ENCODE peak calls at places on chromosome 14, in five cellular contexts. One of them, this sample, is unnamed. For H3K4me1, the result is how much of the 10 kb centered on the place peaks cover.

GRCh38 chr14:21385170-21385904 is 1.5 kb upstream of the SUPT16H start:
- DNase-seq in stomach: no peak
- DNase-seq in gastrocnemius medialis: no peak
- DNase-seq in transverse colon: no peak
- DNase-seq in A549: no peak
- DNase-seq in this sample: no peak

GRCh38 chr14:81033841-81034240 is 78.4 kb downstream of the TSHR start:
- DNase-seq in stomach: no peak
- DNase-seq in transverse colon: no peak
- DNase-seq in A549: no peak
- DNase-seq in gastrocnemius medialis: no peak
- DNase-seq in this sample: no peak

GRCh38 chr14:26794731-26795130 is 196.9 kb upstream of the NOVA1 start:
- DNase-seq in A549: no peak
- DNase-seq in stomach: no peak
- DNase-seq in gastrocnemius medialis: no peak
- DNase-seq in transverse colon: no peak
- DNase-seq in this sample: no peak

GRCh38 chr14:99212646-99213045 is 59.4 kb downstream of the BCL11B start:
- DNase-seq in transverse colon: no peak
- DNase-seq in A549: no peak
- DNase-seq in stomach: no peak
- DNase-seq in gastrocnemius medialis: no peak
- DNase-seq in this sample: no peak

GRCh38 chr14:91376547-91377477 is 40.8 kb downstream of the CCDC88C start:
- DNase-seq in transverse colon: no peak
- DNase-seq in A549: no peak
- DNase-seq in gastrocnemius medialis: no peak
- DNase-seq in stomach: no peak
- DNase-seq in this sample: no peak

GRCh38 chr14:67514203-67514607 is 18.9 kb upstream of the PLEKHH1 start:
- DNase-seq in A549: no peak
- DNase-seq in gastrocnemius medialis: no peak
- DNase-seq in stomach: no peak
- DNase-seq in transverse colon: peak
- DNase-seq in this sample: peak

GRCh38 chr14:99529899-99530298 is 48.7 kb downstream of the CCNK start:
- DNase-seq in A549: no peak
- DNase-seq in gastrocnemius medialis: no peak
- DNase-seq in stomach: no peak
- DNase-seq in transverse colon: no peak
- DNase-seq in this sample: no peak

GRCh38 chr14:95475540-95476240 is 40.8 kb downstream of the SYNE3 start:
- DNase-seq in A549: no peak
- DNase-seq in transverse colon: no peak
- DNase-seq in stomach: no peak
- DNase-seq in gastrocnemius medialis: no peak
- DNase-seq in this sample: no peak

GRCh38 chr14:96660135-96660534 is 137.0 kb upstream of the VRK1 start:
- DNase-seq in gastrocnemius medialis: no peak
- DNase-seq in A549: no peak
- DNase-seq in transverse colon: no peak
- DNase-seq in stomach: no peak
- DNase-seq in this sample: no peak

GRCh38 chr14:25803419-25804018 is 753.6 kb upstream of the STXBP6 start:
- DNase-seq in A549: no peak
- DNase-seq in gastrocnemius medialis: no peak
- DNase-seq in stomach: no peak
- DNase-seq in transverse colon: no peak
- DNase-seq in this sample: no peak

GRCh38 chr14:34009956-34010355 is 59.1 kb upstream of the EGLN3 start:
- DNase-seq in transverse colon: no peak
- DNase-seq in gastrocnemius medialis: no peak
- DNase-seq in stomach: no peak
- DNase-seq in A549: no peak
- DNase-seq in this sample: no peak

GRCh38 chr14:56963381-56963780 is 153.1 kb upstream of the OTX2 start:
- DNase-seq in A549: no peak
- DNase-seq in stomach: no peak
- DNase-seq in transverse colon: no peak
- DNase-seq in gastrocnemius medialis: no peak
- DNase-seq in this sample: no peak

GRCh38 chr14:72416892-72417291 is 477.0 kb downstream of the DPF3 start:
- DNase-seq in A549: peak
- DNase-seq in stomach: no peak
- DNase-seq in gastrocnemius medialis: no peak
- DNase-seq in transverse colon: peak
- DNase-seq in this sample: no peak

DNA sequence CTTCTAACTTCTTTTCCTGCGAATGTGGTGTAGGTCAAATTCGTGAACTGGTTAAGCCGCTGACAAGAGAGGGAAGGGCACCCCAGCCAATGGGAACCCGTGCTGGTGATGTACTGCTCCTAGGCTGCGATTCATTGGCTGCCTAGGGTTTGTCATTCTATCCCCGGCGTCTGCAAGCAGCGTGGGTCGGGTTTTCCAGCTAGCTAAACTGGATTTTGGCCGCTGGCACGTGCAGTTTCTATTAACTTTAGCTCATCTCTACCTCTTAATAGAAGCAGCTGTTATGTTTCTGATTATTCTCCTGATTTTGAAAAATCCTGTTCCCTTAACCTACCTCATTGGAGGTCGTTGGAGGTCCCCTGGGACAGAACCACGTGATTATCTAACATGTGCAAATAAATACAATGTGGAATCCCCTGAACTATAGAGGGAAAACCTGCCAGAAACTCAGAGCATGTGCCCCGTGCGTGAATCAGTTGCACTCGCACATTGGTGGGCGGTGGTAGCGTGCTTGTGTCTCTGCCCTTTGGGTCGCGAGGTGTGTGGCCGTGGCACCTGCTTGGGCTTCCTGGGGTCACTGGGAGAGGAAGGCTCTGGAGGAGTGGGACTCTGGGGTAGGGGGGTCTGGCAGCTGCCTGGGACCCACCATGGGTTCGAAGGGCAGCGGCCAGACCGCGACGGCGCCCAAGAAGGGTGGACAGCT is 876 bp upstream of the PPM1A start:
- DNase-seq in stomach: peak
- DNase-seq in transverse colon: peak
- DNase-seq in A549: peak
- DNase-seq in gastrocnemius medialis: peak
- DNase-seq in this sample: peak
- TF ChIP-seq POLR2A in stomach: no peak
- TF ChIP-seq POLR2A in transverse colon: peak
- TF ChIP-seq POLR2A in A549: no peak
- TF ChIP-seq POLR2A in gastrocnemius medialis: peak
- TF ChIP-seq POLR2A in this sample: peak

GRCh38 chr14:52402812-52403526 is 88.9 kb downstream of the PTGER2 start:
- DNase-seq in gastrocnemius medialis: no peak
- DNase-seq in A549: no peak
- DNase-seq in transverse colon: peak
- DNase-seq in stomach: no peak
- DNase-seq in this sample: no peak
- H3K4me1 ChIP-seq in gastrocnemius medialis: under half
- H3K4me1 ChIP-seq in A549: under half
- H3K4me1 ChIP-seq in transverse colon: under half
- H3K4me1 ChIP-seq in stomach: under half
- H3K4me1 ChIP-seq in this sample: under half

DNA sequence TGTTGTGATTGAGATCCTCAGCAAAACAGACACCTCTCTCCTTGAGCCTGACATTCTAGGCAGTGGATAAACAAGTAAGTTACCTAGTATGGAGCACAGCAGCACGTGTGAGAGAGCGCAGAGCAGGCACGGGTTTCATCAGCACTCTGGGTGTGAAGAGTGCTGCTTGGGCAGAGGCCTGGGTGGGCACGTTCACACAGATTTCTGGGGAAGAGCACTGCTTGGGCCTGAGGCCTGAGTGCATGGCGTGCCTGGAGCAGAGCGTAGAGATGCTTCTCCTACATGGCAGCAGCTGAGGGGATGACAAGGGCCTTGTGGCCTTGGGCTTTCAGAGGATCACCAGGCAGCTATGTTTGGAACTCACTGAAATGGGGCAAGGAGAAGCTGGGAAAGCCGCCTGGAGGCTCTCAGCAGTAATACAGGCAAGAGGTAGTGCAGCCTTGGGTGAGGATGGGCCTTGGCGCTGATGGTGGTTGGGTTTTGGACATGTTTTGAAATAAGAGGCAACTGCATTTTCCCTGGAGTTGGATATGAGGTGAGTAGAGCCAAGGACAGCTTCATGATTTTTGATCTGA is 17.6 kb downstream of the CKB start:
- DNase-seq in transverse colon: no peak
- DNase-seq in gastrocnemius medialis: peak
- DNase-seq in A549: no peak
- DNase-seq in stomach: no peak
- DNase-seq in this sample: peak
- TF ChIP-seq POLR2A in transverse colon: no peak
- TF ChIP-seq POLR2A in gastrocnemius medialis: no peak
- TF ChIP-seq POLR2A in A549: no peak
- TF ChIP-seq POLR2A in stomach: no peak
- TF ChIP-seq POLR2A in this sample: no peak

DNA sequence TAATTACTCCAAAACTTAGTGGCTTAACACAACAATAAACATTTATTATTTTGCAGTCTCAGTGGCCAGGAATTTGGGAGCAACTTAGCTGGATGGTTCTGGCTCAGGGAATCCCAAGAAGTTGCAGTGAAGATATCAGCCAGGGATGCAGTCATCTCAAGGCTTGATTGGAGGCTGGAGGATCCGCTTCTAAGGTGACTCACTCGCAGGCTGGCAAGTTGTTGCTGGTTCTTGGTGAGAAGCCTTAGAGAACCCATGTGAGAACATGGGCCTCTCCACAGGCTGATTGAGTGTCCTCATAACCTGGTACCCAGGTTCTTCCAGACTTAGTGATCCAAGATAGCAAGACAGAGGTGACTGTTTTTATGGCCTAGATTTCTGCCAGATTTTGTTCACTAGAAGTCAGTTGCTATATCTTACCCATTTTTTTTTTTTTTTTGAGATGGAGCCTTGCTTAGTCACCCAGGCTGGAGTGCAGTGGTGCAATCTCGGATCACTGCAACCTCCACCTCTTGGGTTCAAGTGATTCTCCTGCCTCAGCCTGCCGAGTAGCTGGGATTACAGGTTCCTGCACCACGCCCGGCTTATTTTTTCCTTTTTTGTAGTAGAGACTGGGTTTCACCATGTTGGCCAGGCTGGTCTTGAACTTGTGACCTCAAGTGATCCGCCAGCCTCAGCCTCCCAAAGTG is 32.5 kb downstream of the BRMS1L start:
- DNase-seq in stomach: no peak
- DNase-seq in gastrocnemius medialis: no peak
- DNase-seq in transverse colon: no peak
- DNase-seq in A549: no peak
- DNase-seq in this sample: no peak
- H3K4me1 ChIP-seq in stomach: under half
- H3K4me1 ChIP-seq in gastrocnemius medialis: under half
- H3K4me1 ChIP-seq in transverse colon: under half
- H3K4me1 ChIP-seq in A549: under half
- H3K4me1 ChIP-seq in this sample: under half

DNA sequence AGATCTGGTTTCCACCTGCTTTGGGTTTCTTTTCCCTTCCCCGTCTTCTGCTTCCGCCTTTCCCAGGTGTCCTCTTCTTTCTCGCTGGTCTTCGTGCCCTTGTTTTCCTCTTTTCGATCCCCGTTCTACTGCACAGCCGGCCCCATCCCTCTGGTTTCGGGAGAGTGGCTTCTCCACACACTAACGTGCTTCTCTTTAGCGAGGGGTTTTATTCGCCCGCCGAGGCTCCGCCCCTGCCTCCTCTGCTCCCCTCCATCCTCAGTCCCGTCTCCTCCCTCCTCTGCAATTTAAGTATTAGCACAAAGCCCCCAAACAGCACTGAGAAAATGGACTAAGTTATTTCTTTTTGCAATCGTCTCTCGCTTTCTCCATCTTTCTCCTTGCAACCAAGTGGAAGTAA is at the start of gene SLC7A8:
- DNase-seq in transverse colon: peak
- DNase-seq in gastrocnemius medialis: peak
- DNase-seq in stomach: peak
- DNase-seq in A549: no peak
- DNase-seq in this sample: peak
- TF ChIP-seq POLR2A in transverse colon: peak
- TF ChIP-seq POLR2A in gastrocnemius medialis: peak
- TF ChIP-seq POLR2A in stomach: peak
- TF ChIP-seq POLR2A in A549: no peak
- TF ChIP-seq POLR2A in this sample: peak

DNA sequence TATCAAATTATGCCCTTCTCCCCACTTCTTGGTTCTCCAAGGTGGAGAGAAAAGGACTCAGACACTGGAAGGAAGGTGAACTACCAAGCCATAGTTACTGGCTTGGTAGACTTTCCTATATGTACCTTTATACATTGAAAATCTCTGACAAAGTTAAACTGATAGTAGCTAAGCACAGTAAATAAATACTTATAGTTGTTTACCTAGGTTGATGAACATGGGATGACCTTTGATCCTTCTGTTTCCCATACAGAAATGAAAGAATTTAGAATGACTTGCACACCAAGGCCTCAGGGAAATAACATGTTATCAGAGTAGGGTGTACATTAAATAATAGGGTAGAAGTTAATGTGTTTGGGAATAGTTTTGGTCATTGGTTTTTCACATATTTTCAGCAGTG is 6.7 kb downstream of the ARHGAP5 start:
- DNase-seq in gastrocnemius medialis: no peak
- DNase-seq in stomach: no peak
- DNase-seq in A549: no peak
- DNase-seq in transverse colon: no peak
- DNase-seq in this sample: no peak
- H3K4me1 ChIP-seq in gastrocnemius medialis: half or more
- H3K4me1 ChIP-seq in stomach: under half
- H3K4me1 ChIP-seq in A549: half or more
- H3K4me1 ChIP-seq in transverse colon: half or more
- H3K4me1 ChIP-seq in this sample: under half

GRCh38 chr14:105053996-105054395 is 11.2 kb downstream of the GPR132 start:
- DNase-seq in A549: no peak
- DNase-seq in transverse colon: no peak
- DNase-seq in stomach: no peak
- DNase-seq in gastrocnemius medialis: no peak
- DNase-seq in this sample: no peak

GRCh38 chr14:105051182-105052109 is 13.8 kb downstream of the GPR132 start:
- DNase-seq in stomach: no peak
- DNase-seq in A549: no peak
- DNase-seq in transverse colon: no peak
- DNase-seq in gastrocnemius medialis: no peak
- DNase-seq in this sample: no peak

GRCh38 chr14:105055334-105055733 is 9.9 kb downstream of the GPR132 start:
- DNase-seq in A549: no peak
- DNase-seq in gastrocnemius medialis: no peak
- DNase-seq in stomach: no peak
- DNase-seq in transverse colon: no peak
- DNase-seq in this sample: no peak

GRCh38 chr14:105052110-105052458 is 13.1 kb downstream of the GPR132 start:
- DNase-seq in transverse colon: no peak
- DNase-seq in A549: no peak
- DNase-seq in gastrocnemius medialis: no peak
- DNase-seq in stomach: no peak
- DNase-seq in this sample: no peak

DNA sequence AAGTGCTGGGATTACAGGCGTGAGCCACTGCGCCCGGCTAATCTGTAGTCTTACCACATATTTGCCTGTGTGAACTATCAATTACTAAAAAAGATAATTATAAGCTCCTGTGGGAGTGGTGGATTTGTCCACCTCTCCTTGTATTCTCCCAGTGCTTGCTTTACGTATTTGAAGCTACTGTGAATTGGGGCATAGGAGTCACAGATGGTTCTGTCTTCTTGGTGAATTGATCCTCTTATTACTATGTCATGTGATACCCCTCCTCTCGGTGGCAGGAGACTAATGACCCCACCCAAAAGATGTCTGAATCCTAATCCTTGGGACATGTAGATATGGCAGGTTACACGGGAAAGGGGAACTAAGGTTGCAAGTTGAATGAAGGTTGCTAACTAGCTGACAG is 11.8 kb downstream of the GPR132 start:
- DNase-seq in gastrocnemius medialis: no peak
- DNase-seq in transverse colon: no peak
- DNase-seq in stomach: no peak
- DNase-seq in A549: no peak
- DNase-seq in this sample: no peak
- TF ChIP-seq POLR2A in gastrocnemius medialis: no peak
- TF ChIP-seq POLR2A in transverse colon: no peak
- TF ChIP-seq POLR2A in stomach: no peak
- TF ChIP-seq POLR2A in A549: no peak
- TF ChIP-seq POLR2A in this sample: no peak